ENCODE peak calls at places on chromosomes 7 and 10, in ten cellular contexts. I is CD4-positive, alpha-beta T cell; L is left ventricle myocardium inferior; D is CD4-positive, alpha-beta memory T cell; J is adrenal gland; F is colonic mucosa; R is AG04450; Y is astrocyte; M is heart left ventricle; Z is HL-60. O is an unnamed sample. For H3K27me3, the result is how much of the 10 kb centered on the place peaks cover.

GRCh38 chr10:122421054-122421625 is 33.3 kb upstream of the ARMS2 start:
- DNase-seq in I (no peak), L (no peak), D (no peak), J (no peak), F (no peak), R (no peak), Y (no peak), M (no peak), Z (no peak), O (no peak)

GRCh38 chr7:89695241-89695640 is 459.0 kb upstream of the STEAP1 start:
- DNase-seq in I (no peak), L (no peak), D (no peak), J (no peak), F (no peak), R (no peak), Y (no peak), M (no peak), Z (no peak), O (no peak)

GRCh38 chr7:30027915-30028748 is at the start of gene PLEKHA8:
- DNase-seq in I (peak), L (peak), D (peak), J (peak), F (peak), R (peak), Y (peak), M (peak), Z (peak), O (peak)

GRCh38 chr10:103855424-103855823 is at the start of gene SH3PXD2A:
- DNase-seq in I (no peak), L (peak), D (no peak), J (no peak), F (no peak), R (no peak), Y (no peak), M (peak), Z (no peak), O (no peak)

GRCh38 chr10:89032141-89032814 is 41.7 kb downstream of the FAS start:
- DNase-seq in I (no peak), L (peak), D (no peak), J (no peak), F (no peak), R (peak), Y (peak), M (no peak), Z (no peak), O (no peak)

GRCh38 chr10:127021771-127022170 is 116.5 kb downstream of the DOCK1 start:
- DNase-seq in I (no peak), L (no peak), D (no peak), J (no peak), F (no peak), R (no peak), Y (no peak), M (no peak), Z (no peak), O (no peak)

GRCh38 chr10:34341473-34341872 is 473.6 kb downstream of the PARD3 start:
- DNase-seq in I (no peak), L (no peak), D (no peak), J (peak), F (no peak), R (no peak), Y (peak), M (no peak), Z (no peak), O (no peak)

GRCh38 chr10:110354322-110354766 is 49.6 kb upstream of the SMNDC1 start:
- DNase-seq in I (peak), L (peak), D (peak), J (peak), F (peak), R (peak), Y (peak), M (peak), Z (peak), O (peak)

GRCh38 chr10:35153723-35154122 is 27.1 kb downstream of the CREM start:
- DNase-seq in I (no peak), L (no peak), D (no peak), J (no peak), F (no peak), R (no peak), Y (no peak), M (no peak), Z (no peak), O (no peak)

GRCh38 chr7:117219485-117219884 is 103.4 kb downstream of the WNT2 start:
- DNase-seq in I (no peak), L (no peak), D (no peak), J (no peak), F (no peak), R (no peak), Y (peak), M (no peak), Z (no peak), O (no peak)

GRCh38 chr10:11016959-11017574 is 605 bp upstream of the CELF2 start:
- DNase-seq in I (no peak), L (no peak), D (peak), J (no peak), F (no peak), R (no peak), Y (no peak), M (no peak), Z (no peak), O (no peak)

GRCh38 chr7:42096681-42097637 is 140.1 kb downstream of the GLI3 start:
- DNase-seq in I (no peak), L (peak), D (no peak), J (peak), F (no peak), R (no peak), Y (peak), M (peak), Z (no peak), O (no peak)

GRCh38 chr7:121182902-121183301 is 145.9 kb upstream of the WNT16 start:
- DNase-seq in I (no peak), L (no peak), D (no peak), J (no peak), F (no peak), R (no peak), Y (no peak), M (no peak), Z (no peak), O (no peak)

GRCh38 chr10:79116801-79117723 is 48.3 kb downstream of the ZMIZ1 start:
- DNase-seq in I (no peak), L (peak), D (no peak), J (peak), F (peak), R (no peak), Y (peak), M (no peak), Z (no peak), O (no peak)

GRCh38 chr10:79116363-79116762 is 47.6 kb downstream of the ZMIZ1 start:
- DNase-seq in I (no peak), L (no peak), D (no peak), J (no peak), F (no peak), R (no peak), Y (no peak), M (no peak), Z (no peak), O (no peak)

GRCh38 chr10:79115302-79115701 is 46.5 kb downstream of the ZMIZ1 start:
- DNase-seq in I (no peak), L (no peak), D (no peak), J (no peak), F (no peak), R (no peak), Y (no peak), M (no peak), Z (no peak), O (no peak)

GRCh38 chr10:79113827-79114226 is 45.1 kb downstream of the ZMIZ1 start:
- DNase-seq in I (no peak), L (no peak), D (no peak), J (no peak), F (no peak), R (no peak), Y (no peak), M (no peak), Z (no peak), O (no peak)

GRCh38 chr10:79118286-79119202 is 49.8 kb downstream of the ZMIZ1 start:
- DNase-seq in I (no peak), L (no peak), D (no peak), J (no peak), F (no peak), R (no peak), Y (no peak), M (no peak), Z (no peak), O (no peak)
- H3K27ac ChIP-seq in I (no peak), L (peak), D (no peak), J (no peak), F (no peak), R (no peak), Y (no peak), M (no peak), Z (no peak), O (no peak)

GRCh38 chr7:149791411-149792219 is 18.2 kb upstream of the ZNF467 start:
- DNase-seq in I (no peak), L (no peak), D (no peak), J (no peak), F (no peak), R (no peak), Y (no peak), M (no peak), Z (no peak), O (no peak)

GRCh38 chr7:149789101-149789500 is 15.7 kb upstream of the ZNF467 start:
- DNase-seq in I (no peak), L (no peak), D (no peak), J (no peak), F (no peak), R (no peak), Y (no peak), M (no peak), Z (no peak), O (no peak)

GRCh38 chr7:149790146-149790548 is 16.8 kb upstream of the ZNF467 start:
- DNase-seq in I (no peak), L (peak), D (peak), J (peak), F (no peak), R (no peak), Y (no peak), M (peak), Z (no peak), O (no peak)

GRCh38 chr7:149792220-149792595 is 18.8 kb upstream of the ZNF467 start:
- DNase-seq in I (no peak), L (no peak), D (no peak), J (no peak), F (no peak), R (no peak), Y (no peak), M (no peak), Z (no peak), O (no peak)

DNA sequence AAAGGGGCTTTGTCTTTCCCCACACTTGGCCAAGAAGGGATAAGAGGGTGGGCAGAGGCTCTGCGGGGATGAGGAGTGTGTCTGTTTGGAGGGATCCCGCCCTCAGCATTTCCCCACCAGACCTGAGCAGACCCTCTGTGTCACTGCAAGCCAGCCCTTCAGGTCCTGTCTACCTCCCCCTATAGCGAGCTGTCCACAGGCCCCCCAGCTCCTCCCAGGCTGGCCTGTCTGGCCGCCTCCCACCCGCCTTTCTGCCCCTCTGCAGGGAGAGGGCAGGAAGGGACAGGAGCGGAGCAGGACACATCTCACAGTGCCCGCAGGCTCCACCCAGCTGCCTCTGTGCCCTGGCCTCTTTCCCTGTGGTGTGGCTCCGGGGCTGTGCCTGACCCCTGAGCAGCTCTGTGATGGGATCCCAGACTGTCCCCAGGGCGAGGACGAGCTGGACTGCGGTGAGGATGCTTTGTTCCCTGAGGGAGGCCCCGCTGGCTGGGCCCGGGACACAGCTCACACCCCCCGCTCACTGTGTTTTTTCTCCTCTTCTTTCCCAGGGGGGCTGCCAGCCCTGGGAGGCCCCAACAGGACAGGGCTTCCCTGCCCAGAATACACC is 17.5 kb upstream of the ZNF467 start:
- DNase-seq in I (no peak), L (no peak), D (no peak), J (no peak), F (no peak), R (no peak), Y (no peak), M (no peak), Z (no peak), O (no peak)
- H3K27me3 ChIP-seq in I (under half), L (half or more), D (under half), J (under half), F (under half), R (under half), Y (under half), M (under half), Z (under half), O (under half)

GRCh38 chr10:52128056-52128683 is 185.9 kb upstream of the DKK1 start:
- DNase-seq in I (no peak), L (no peak), D (no peak), J (no peak), F (no peak), R (no peak), Y (no peak), M (no peak), Z (no peak), O (no peak)
- H3K27ac ChIP-seq in I (no peak), L (no peak), D (no peak), J (no peak), F (no peak), R (no peak), Y (no peak), M (no peak), Z (no peak), O (no peak)

GRCh38 chr7:1752771-1753562 is 82.9 kb downstream of the ELFN1 start:
- DNase-seq in I (no peak), L (no peak), D (no peak), J (no peak), F (no peak), R (no peak), Y (no peak), M (no peak), Z (peak), O (no peak)
- H3K27me3 ChIP-seq in I (under half), L (under half), D (under half), J (under half), F (under half), R (under half), Y (under half), M (under half), Z (under half), O (under half)

GRCh38 chr7:150435390-150436073 is 14.9 kb upstream of the GIMAP8 start:
- DNase-seq in I (no peak), L (no peak), D (no peak), J (no peak), F (peak), R (no peak), Y (no peak), M (no peak), Z (peak), O (no peak)

GRCh38 chr7:150431839-150432658 is 18.4 kb upstream of the GIMAP8 start:
- DNase-seq in I (no peak), L (no peak), D (no peak), J (peak), F (peak), R (no peak), Y (no peak), M (no peak), Z (no peak), O (no peak)

GRCh38 chr7:150435047-150435389 is 15.4 kb upstream of the GIMAP8 start:
- DNase-seq in I (no peak), L (no peak), D (no peak), J (no peak), F (no peak), R (no peak), Y (no peak), M (no peak), Z (no peak), O (no peak)

GRCh38 chr7:150434240-150434639 is 16.2 kb upstream of the GIMAP8 start:
- DNase-seq in I (no peak), L (no peak), D (no peak), J (no peak), F (peak), R (no peak), Y (no peak), M (no peak), Z (no peak), O (no peak)

GRCh38 chr7:150432915-150433892 is 17.2 kb upstream of the GIMAP8 start:
- DNase-seq in I (no peak), L (no peak), D (no peak), J (peak), F (peak), R (no peak), Y (no peak), M (no peak), Z (no peak), O (no peak)
- H3K27ac ChIP-seq in I (no peak), L (no peak), D (no peak), J (no peak), F (no peak), R (no peak), Y (no peak), M (no peak), Z (no peak), O (no peak)

DNA sequence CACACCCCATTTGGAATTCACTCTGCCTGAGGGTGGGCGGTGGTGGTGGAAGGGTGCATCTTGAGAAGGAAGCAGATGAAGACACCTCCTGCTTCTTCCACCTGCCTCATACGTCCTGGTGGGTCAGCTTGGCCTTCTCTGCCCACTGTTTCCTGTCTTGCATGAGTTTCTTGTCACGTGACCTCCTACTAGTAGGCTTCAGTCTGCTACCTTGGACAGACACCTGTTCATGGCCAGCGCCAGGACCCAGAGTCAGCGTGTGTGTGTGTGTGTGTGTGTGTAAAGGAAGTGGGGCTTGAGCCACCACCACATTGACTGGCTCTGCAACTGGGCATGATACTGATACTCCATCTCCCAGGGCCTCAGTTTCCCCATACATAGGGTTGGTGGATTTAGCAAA is 17.1 kb upstream of the VPS37D start:
- DNase-seq in I (no peak), L (no peak), D (no peak), J (no peak), F (no peak), R (no peak), Y (no peak), M (no peak), Z (no peak), O (no peak)
- H3K27me3 ChIP-seq in I (half or more), L (half or more), D (under half), J (under half), F (under half), R (half or more), Y (under half), M (under half), Z (under half), O (under half)

DNA sequence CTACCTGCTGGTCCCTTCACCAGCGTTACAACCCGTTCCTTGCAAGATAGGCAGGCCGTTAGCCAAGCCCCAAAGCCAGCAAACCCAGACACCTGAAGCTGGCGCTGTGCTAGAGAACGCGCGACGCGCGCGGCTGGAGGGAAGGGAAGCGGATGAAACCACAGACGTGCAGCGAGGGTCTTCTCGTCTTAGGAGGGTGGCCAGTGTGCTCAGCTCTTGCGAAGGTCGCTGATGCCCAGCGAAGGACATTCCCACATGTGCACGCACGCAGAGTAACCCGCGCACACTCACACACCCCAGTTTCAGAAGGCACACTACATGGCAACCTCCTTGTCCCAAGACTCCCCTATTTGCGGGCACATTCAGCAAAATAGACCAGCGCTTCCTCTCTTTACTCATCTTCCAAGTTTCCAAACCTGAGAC is 941 bp downstream of the TMEM26 start:
- DNase-seq in I (no peak), L (no peak), D (no peak), J (no peak), F (no peak), R (no peak), Y (peak), M (no peak), Z (no peak), O (no peak)
- H3K27ac ChIP-seq in I (no peak), L (peak), D (no peak), J (peak), F (no peak), R (no peak), Y (no peak), M (no peak), Z (no peak), O (no peak)

DNA sequence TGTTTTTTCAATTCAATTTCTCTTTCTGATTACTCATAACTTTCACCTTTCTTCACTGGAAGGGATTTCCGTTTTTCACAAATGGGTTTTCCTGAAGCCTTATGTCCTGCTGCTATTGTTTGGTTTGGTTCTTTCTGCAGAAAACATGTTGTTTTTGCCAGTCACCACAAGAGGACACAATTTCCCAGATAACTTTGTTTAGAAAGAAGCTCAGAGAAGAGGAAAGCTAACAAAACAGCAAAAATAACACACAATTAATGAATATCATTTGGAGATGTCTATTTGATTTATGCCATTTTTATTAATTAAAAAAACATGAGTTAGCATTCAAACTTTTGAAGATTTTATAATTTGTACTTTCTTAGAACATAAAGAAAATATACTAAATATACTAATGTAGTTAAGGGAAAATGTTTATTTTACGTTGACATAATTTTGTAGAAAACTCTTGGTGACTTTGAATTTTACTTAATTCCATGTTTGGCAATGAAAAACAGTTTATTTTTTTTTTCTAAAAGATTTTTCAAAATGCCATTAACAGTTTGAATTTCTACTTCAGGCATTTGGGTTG is 4.7 kb upstream of the TWIST1 start:
- DNase-seq in I (no peak), L (no peak), D (no peak), J (no peak), F (no peak), R (no peak), Y (no peak), M (no peak), Z (no peak), O (no peak)
- H3K27me3 ChIP-seq in I (under half), L (half or more), D (under half), J (under half), F (under half), R (under half), Y (under half), M (under half), Z (under half), O (under half)